ENCODE peak calls at places on chromosomes 6 and 20, in four cellular contexts. One of them, this sample, is unnamed.

GRCh38 chr20:46773680-46774079 is 64.2 kb downstream of the SLC2A10 start:
- DNase-seq in KG1: no peak
- DNase-seq in posterior cingulate gyrus: no peak
- DNase-seq in lung: no peak
- DNase-seq in this sample: no peak

GRCh38 chr6:47428746-47429664 is 48.6 kb upstream of the CD2AP start:
- DNase-seq in KG1: no peak
- DNase-seq in lung: no peak
- DNase-seq in posterior cingulate gyrus: no peak
- DNase-seq in this sample: no peak

GRCh38 chr20:52595492-52595891 is 376.7 kb upstream of the TSHZ2 start:
- DNase-seq in posterior cingulate gyrus: no peak
- DNase-seq in KG1: no peak
- DNase-seq in lung: no peak
- DNase-seq in this sample: no peak

GRCh38 chr6:167699141-167700036 is 127.3 kb upstream of the AFDN start:
- DNase-seq in lung: peak
- DNase-seq in KG1: peak
- DNase-seq in posterior cingulate gyrus: no peak
- DNase-seq in this sample: peak

GRCh38 chr6:43817192-43817591 is 47.2 kb downstream of the VEGFA start:
- DNase-seq in lung: no peak
- DNase-seq in posterior cingulate gyrus: no peak
- DNase-seq in KG1: no peak
- DNase-seq in this sample: no peak

GRCh38 chr6:33714385-33715040 is 3.0 kb upstream of the UQCC2 start:
- DNase-seq in lung: no peak
- DNase-seq in posterior cingulate gyrus: no peak
- DNase-seq in KG1: peak
- DNase-seq in this sample: no peak

GRCh38 chr6:129113637-129114036 is 230.7 kb downstream of the LAMA2 start:
- DNase-seq in posterior cingulate gyrus: no peak
- DNase-seq in lung: no peak
- DNase-seq in KG1: no peak
- DNase-seq in this sample: no peak

GRCh38 chr6:42522021-42522420 is 41.8 kb upstream of the UBR2 start:
- DNase-seq in KG1: no peak
- DNase-seq in posterior cingulate gyrus: no peak
- DNase-seq in lung: no peak
- DNase-seq in this sample: no peak

GRCh38 chr6:147205690-147206600 is 1.7 kb downstream of the STXBP5 start:
- DNase-seq in KG1: no peak
- DNase-seq in lung: no peak
- DNase-seq in posterior cingulate gyrus: no peak
- DNase-seq in this sample: no peak

GRCh38 chr6:84052883-84053241 is 19.3 kb downstream of the MRAP2 start:
- DNase-seq in lung: no peak
- DNase-seq in posterior cingulate gyrus: no peak
- DNase-seq in KG1: no peak
- DNase-seq in this sample: no peak

GRCh38 chr6:51926125-51926524 is 161.3 kb downstream of the PKHD1 start:
- DNase-seq in posterior cingulate gyrus: no peak
- DNase-seq in KG1: no peak
- DNase-seq in lung: no peak
- DNase-seq in this sample: no peak

GRCh38 chr6:75206338-75207210 is 721 bp upstream of the COL12A1 start:
- DNase-seq in KG1: no peak
- DNase-seq in lung: no peak
- DNase-seq in posterior cingulate gyrus: no peak
- DNase-seq in this sample: no peak

GRCh38 chr6:168184701-168185100 is 105.7 kb upstream of the FRMD1 start:
- DNase-seq in lung: no peak
- DNase-seq in posterior cingulate gyrus: no peak
- DNase-seq in KG1: no peak
- DNase-seq in this sample: no peak